ENCODE peak calls at places on chromosomes 7 and 10, in eight cellular contexts. Y, Q, Z, S, C, L, A and H are unnamed samples.

GRCh38 chr10:132657127-132657706 is 119.6 kb downstream of the INPP5A start:
- DNase-seq in Y (no peak), Q (no peak), Z (no peak), S (no peak), C (no peak), L (peak; percentile 62), A (no peak), H (no peak)

GRCh38 chr10:50592961-50593418 is 30.8 kb downstream of the SGMS1 start:
- DNase-seq in Y (no peak), Q (no peak), Z (no peak), S (no peak), C (no peak), L (no peak), A (no peak), H (no peak)

GRCh38 chr10:31581741-31582323 is 262.8 kb downstream of the ZEB1 start:
- DNase-seq in Y (no peak), Q (no peak), Z (no peak), S (no peak), C (no peak), L (no peak), A (no peak), H (no peak)

GRCh38 chr10:30637881-30638467 is 8.4 kb upstream of the LYZL2 start:
- DNase-seq in Y (peak; percentile 86), Q (peak; percentile 74), Z (no peak), S (no peak), C (no peak), L (no peak), A (peak; percentile 94), H (peak; percentile 81)

GRCh38 chr7:112163021-112163310 is 43.2 kb downstream of the DOCK4 start:
- DNase-seq in Y (no peak), Q (no peak), Z (no peak), S (no peak), C (no peak), L (no peak), A (no peak), H (no peak)

GRCh38 chr10:4137299-4137698 is 352.3 kb upstream of the KLF6 start:
- DNase-seq in Y (no peak), Q (no peak), Z (no peak), S (no peak), C (no peak), L (no peak), A (no peak), H (no peak)

GRCh38 chr10:108684431-108684830 is 1238.9 kb downstream of the XPNPEP1 start:
- DNase-seq in Y (no peak), Q (no peak), Z (no peak), S (no peak), C (no peak), L (no peak), A (peak; percentile 2), H (peak; percentile 15)

GRCh38 chr10:109892885-109893284 is 30.4 kb downstream of the XPNPEP1 start:
- DNase-seq in Y (no peak), Q (peak; percentile 82), Z (no peak), S (no peak), C (no peak), L (peak; percentile 65), A (peak; percentile 61), H (peak; percentile 78)

GRCh38 chr10:98074315-98074911 is 44.0 kb upstream of the CRTAC1 start:
- DNase-seq in Y (peak; percentile 32), Q (no peak), Z (no peak), S (no peak), C (no peak), L (no peak), A (peak; percentile 17), H (peak; percentile 24)

GRCh38 chr10:102919992-102920736 is 2.1 kb downstream of the CNNM2 start:
- DNase-seq in Y (no peak), Q (no peak), Z (no peak), S (no peak), C (no peak), L (no peak), A (no peak), H (no peak)

GRCh38 chr10:24642921-24643678 is 80.6 kb downstream of the ARHGAP21 start:
- DNase-seq in Y (peak; percentile 90), Q (no peak), Z (no peak), S (no peak), C (no peak), L (no peak), A (peak; percentile 83), H (peak; percentile 92)

GRCh38 chr10:95513941-95514392 is 47.2 kb downstream of the SORBS1 start:
- DNase-seq in Y (peak; percentile 59), Q (no peak), Z (peak; percentile 18), S (no peak), C (no peak), L (no peak), A (peak; percentile 28), H (peak; percentile 7)

GRCh38 chr7:80781561-80781979 is 137.3 kb downstream of the SEMA3C start:
- DNase-seq in Y (peak; percentile 95), Q (peak; percentile 79), Z (no peak), S (no peak), C (no peak), L (no peak), A (peak; percentile 83), H (peak; percentile 93)

GRCh38 chr10:83820033-83820432 is 319.3 kb upstream of the GHITM start:
- DNase-seq in Y (peak; percentile 72), Q (no peak), Z (no peak), S (no peak), C (no peak), L (no peak), A (no peak), H (no peak)

GRCh38 chr10:83142074-83142563 is 997.2 kb upstream of the GHITM start:
- DNase-seq in Y (no peak), Q (no peak), Z (no peak), S (no peak), C (no peak), L (no peak), A (no peak), H (peak; percentile 42)

GRCh38 chr7:150685219-150686029 is at the start of gene GIMAP2:
- DNase-seq in Y (peak; percentile 11), Q (no peak), Z (no peak), S (peak; percentile 48), C (peak; percentile 53), L (no peak), A (peak; percentile 9), H (peak; percentile 9)

GRCh38 chr7:47814905-47815613 is 133.2 kb downstream of the PKD1L1 start:
- DNase-seq in Y (peak; percentile 22), Q (peak; percentile 56), Z (no peak), S (no peak), C (no peak), L (no peak), A (no peak), H (no peak)

GRCh38 chr7:156056548-156056947 is 244.3 kb upstream of the SHH start:
- DNase-seq in Y (no peak), Q (no peak), Z (no peak), S (no peak), C (no peak), L (no peak), A (no peak), H (no peak)

GRCh38 chr10:130362308-130362761 is 226.1 kb downstream of the GLRX3 start:
- DNase-seq in Y (no peak), Q (no peak), Z (no peak), S (no peak), C (no peak), L (no peak), A (no peak), H (no peak)

GRCh38 chr10:107616031-107616430 is 451.5 kb upstream of the SORCS1 start:
- DNase-seq in Y (no peak), Q (no peak), Z (no peak), S (no peak), C (no peak), L (no peak), A (no peak), H (no peak)

GRCh38 chr10:110706690-110707098 is 62.6 kb downstream of the RBM20 start:
- DNase-seq in Y (peak; percentile 60), Q (peak; percentile 79), Z (no peak), S (no peak), C (no peak), L (no peak), A (peak; percentile 96), H (peak; percentile 70)

GRCh38 chr7:16649196-16649595 is 3.2 kb downstream of the BZW2 start:
- DNase-seq in Y (peak; percentile 34), Q (no peak), Z (no peak), S (no peak), C (no peak), L (no peak), A (peak; percentile 36), H (peak; percentile 46)

GRCh38 chr10:124474502-124475070 is 13.0 kb downstream of the LHPP start:
- DNase-seq in Y (no peak), Q (no peak), Z (no peak), S (no peak), C (no peak), L (no peak), A (no peak), H (no peak)

GRCh38 chr10:3494131-3494878 is 290.7 kb downstream of the KLF6 start:
- DNase-seq in Y (peak; percentile 90), Q (peak; percentile 16), Z (no peak), S (no peak), C (no peak), L (no peak), A (no peak), H (no peak)